ENCODE peak calls at places on chromosomes 3 and 15, in ten cellular contexts. R, H, M, U, L, V, Q, E, B and S are unnamed samples.

GRCh38 chr15:60392601-60392985 is 5.2 kb downstream of the ANXA2 start:
- DNase-seq in R (no peak), H (peak), M (no peak), U (peak), L (no peak), V (peak), Q (no peak), E (peak), B (no peak), S (no peak)

GRCh38 chr15:71752085-71752484 is 58.3 kb upstream of the NR2E3 start:
- DNase-seq in R (no peak), H (no peak), M (no peak), U (no peak), L (no peak), V (no peak), Q (no peak), E (no peak), B (no peak), S (no peak)

GRCh38 chr3:20574746-20575145 is 388.7 kb upstream of the SGO1 start:
- DNase-seq in R (no peak), H (peak), M (no peak), U (no peak), L (no peak), V (peak), Q (no peak), E (peak), B (no peak), S (no peak)

GRCh38 chr3:25713316-25713967 is 48.7 kb upstream of the TOP2B start:
- DNase-seq in R (no peak), H (peak), M (no peak), U (no peak), L (no peak), V (no peak), Q (no peak), E (no peak), B (no peak), S (no peak)

GRCh38 chr3:133673746-133674145 is 12.0 kb upstream of the TOPBP1 start:
- DNase-seq in R (no peak), H (no peak), M (no peak), U (no peak), L (no peak), V (no peak), Q (no peak), E (no peak), B (no peak), S (no peak)

GRCh38 chr3:26505399-26505798 is 117.2 kb upstream of the LRRC3B start:
- DNase-seq in R (no peak), H (no peak), M (no peak), U (no peak), L (no peak), V (no peak), Q (no peak), E (no peak), B (no peak), S (no peak)

GRCh38 chr3:191985691-191986090 is 524.7 kb downstream of the PYDC2 start:
- DNase-seq in R (no peak), H (peak), M (no peak), U (no peak), L (no peak), V (no peak), Q (no peak), E (no peak), B (no peak), S (no peak)

GRCh38 chr3:188685789-188686188 is 486.0 kb upstream of the TPRG1 start:
- DNase-seq in R (no peak), H (peak), M (no peak), U (no peak), L (no peak), V (no peak), Q (no peak), E (no peak), B (no peak), S (no peak)

GRCh38 chr15:36601497-36601932 is 22.1 kb downstream of the CDIN1 start:
- DNase-seq in R (peak), H (peak), M (no peak), U (no peak), L (no peak), V (peak), Q (no peak), E (peak), B (no peak), S (no peak)

GRCh38 chr15:40435331-40436089 is 5.2 kb upstream of the BAHD1 start:
- DNase-seq in R (no peak), H (no peak), M (no peak), U (no peak), L (no peak), V (no peak), Q (no peak), E (no peak), B (no peak), S (no peak)

GRCh38 chr3:188817103-188817919 is 354.5 kb upstream of the TPRG1 start:
- DNase-seq in R (peak), H (peak), M (no peak), U (no peak), L (no peak), V (no peak), Q (no peak), E (no peak), B (no peak), S (no peak)

GRCh38 chr3:162390891-162391290 is 894.3 kb downstream of the OTOL1 start:
- DNase-seq in R (no peak), H (peak), M (peak), U (peak), L (no peak), V (peak), Q (no peak), E (peak), B (no peak), S (no peak)

GRCh38 chr15:40055576-40056293 is 16.8 kb upstream of the SRP14 start:
- DNase-seq in R (peak), H (peak), M (no peak), U (no peak), L (no peak), V (no peak), Q (no peak), E (no peak), B (peak), S (no peak)

GRCh38 chr15:73380661-73381060 is 11.9 kb upstream of the HCN4 start:
- DNase-seq in R (no peak), H (no peak), M (no peak), U (no peak), L (no peak), V (no peak), Q (no peak), E (no peak), B (no peak), S (no peak)

GRCh38 chr15:101048191-101049011 is 129.2 kb downstream of the LRRK1 start:
- DNase-seq in R (no peak), H (no peak), M (no peak), U (no peak), L (peak), V (no peak), Q (no peak), E (no peak), B (peak), S (no peak)

GRCh38 chr3:122572940-122573412 is 4.5 kb upstream of the PARP15 start:
- DNase-seq in R (no peak), H (peak), M (peak), U (peak), L (peak), V (peak), Q (peak), E (no peak), B (peak), S (peak)

GRCh38 chr15:85112997-85113396 is 131.3 kb downstream of the PDE8A start:
- DNase-seq in R (no peak), H (no peak), M (no peak), U (no peak), L (no peak), V (no peak), Q (no peak), E (no peak), B (no peak), S (no peak)

GRCh38 chr3:7504886-7505775 is 644.2 kb downstream of the GRM7 start:
- DNase-seq in R (no peak), H (peak), M (no peak), U (peak), L (no peak), V (no peak), Q (no peak), E (peak), B (no peak), S (no peak)

GRCh38 chr15:101398247-101398646 is 91.3 kb downstream of the PCSK6 start:
- DNase-seq in R (no peak), H (no peak), M (no peak), U (no peak), L (no peak), V (no peak), Q (no peak), E (no peak), B (no peak), S (no peak)

GRCh38 chr3:134799393-134799792 is 4.3 kb downstream of the EPHB1 start:
- DNase-seq in R (no peak), H (no peak), M (no peak), U (no peak), L (no peak), V (peak), Q (no peak), E (no peak), B (no peak), S (no peak)

GRCh38 chr3:8903191-8903590 is 60.1 kb downstream of the RAD18 start:
- DNase-seq in R (no peak), H (no peak), M (no peak), U (no peak), L (no peak), V (peak), Q (no peak), E (no peak), B (no peak), S (no peak)

GRCh38 chr3:108602935-108603294 is 13.4 kb downstream of the DZIP3 start:
- DNase-seq in R (no peak), H (no peak), M (no peak), U (no peak), L (no peak), V (no peak), Q (no peak), E (no peak), B (no peak), S (no peak)

GRCh38 chr15:41022487-41023090 is 69.3 kb downstream of the CHAC1 start:
- DNase-seq in R (peak), H (peak), M (no peak), U (peak), L (peak), V (peak), Q (no peak), E (peak), B (peak), S (no peak)

GRCh38 chr3:35081902-35082301 is 557.4 kb upstream of the ARPP21 start:
- DNase-seq in R (no peak), H (no peak), M (no peak), U (no peak), L (no peak), V (no peak), Q (no peak), E (no peak), B (no peak), S (no peak)

GRCh38 chr15:20345401-20345958 is 196.1 kb downstream of the GOLGA6L6 start:
- DNase-seq in R (no peak), H (no peak), M (no peak), U (peak), L (no peak), V (no peak), Q (no peak), E (no peak), B (no peak), S (no peak)

GRCh38 chr15:20344601-20345400 is 196.8 kb downstream of the GOLGA6L6 start:
- DNase-seq in R (no peak), H (no peak), M (no peak), U (peak), L (no peak), V (no peak), Q (peak), E (no peak), B (no peak), S (no peak)

GRCh38 chr15:20340931-20341661 is 200.5 kb downstream of the GOLGA6L6 start:
- DNase-seq in R (peak), H (peak), M (no peak), U (peak), L (no peak), V (no peak), Q (peak), E (peak), B (peak), S (peak)

GRCh38 chr15:20340331-20340811 is 201.2 kb downstream of the GOLGA6L6 start:
- DNase-seq in R (peak), H (peak), M (no peak), U (peak), L (no peak), V (peak), Q (peak), E (peak), B (peak), S (peak)

DNA sequence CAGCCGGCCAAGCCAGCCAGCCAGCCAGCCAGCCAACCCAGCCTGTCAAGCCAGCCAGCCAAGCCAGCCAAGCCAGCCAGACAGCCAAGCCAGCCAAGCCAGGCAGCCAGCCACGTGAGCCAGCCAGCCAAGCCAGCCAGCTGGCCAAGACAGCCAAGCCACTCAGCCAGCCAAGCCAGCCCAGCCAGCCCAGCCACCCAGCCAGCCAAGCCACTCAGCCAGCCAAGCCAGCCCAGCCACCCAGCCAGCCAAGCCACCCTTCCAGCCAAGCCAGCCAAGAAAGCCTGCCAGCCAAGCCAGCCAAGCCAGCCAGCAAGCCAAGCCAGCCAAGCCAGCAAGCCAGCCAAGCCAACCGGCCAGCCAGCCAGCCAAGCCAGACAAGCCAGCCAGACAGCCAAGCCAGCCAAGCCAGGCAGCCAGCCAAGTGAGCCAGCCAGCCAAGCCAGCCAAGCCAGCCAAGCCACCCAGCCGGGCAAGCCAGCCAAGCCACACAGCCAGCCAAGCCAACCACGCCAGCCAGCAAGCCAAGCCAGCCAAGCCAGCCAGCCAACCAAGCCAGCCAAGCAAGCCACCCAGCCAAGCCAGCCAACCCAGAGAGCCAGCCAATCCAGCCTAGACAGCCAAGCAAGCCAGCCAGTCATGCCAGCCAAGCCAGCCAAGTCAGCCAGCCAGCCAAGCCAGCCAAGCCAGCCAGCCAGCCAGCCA is 199.5 kb downstream of the GOLGA6L6 start:
- DNase-seq in R (peak), H (peak), M (no peak), U (peak), L (no peak), V (no peak), Q (peak), E (peak), B (peak), S (peak)
- TF ChIP-seq CTCF in R (no peak), H (no peak), M (no peak), U (no peak), L (no peak), V (no peak), Q (no peak), E (no peak), B (no peak), S (no peak)

GRCh38 chr3:87132801-87133200 is 94.3 kb upstream of the CHMP2B start:
- DNase-seq in R (no peak), H (no peak), M (peak), U (no peak), L (no peak), V (no peak), Q (no peak), E (no peak), B (no peak), S (no peak)

GRCh38 chr3:87127286-87127685 is 99.8 kb upstream of the CHMP2B start:
- DNase-seq in R (no peak), H (no peak), M (peak), U (no peak), L (no peak), V (no peak), Q (no peak), E (no peak), B (no peak), S (no peak)

GRCh38 chr3:87126321-87126720 is 100.8 kb upstream of the CHMP2B start:
- DNase-seq in R (no peak), H (no peak), M (no peak), U (no peak), L (no peak), V (no peak), Q (no peak), E (no peak), B (no peak), S (no peak)

GRCh38 chr3:87125116-87125515 is 102.0 kb upstream of the CHMP2B start:
- DNase-seq in R (no peak), H (no peak), M (no peak), U (no peak), L (no peak), V (no peak), Q (no peak), E (no peak), B (no peak), S (no peak)

GRCh38 chr3:87128006-87128405 is 99.1 kb upstream of the CHMP2B start:
- DNase-seq in R (no peak), H (peak), M (no peak), U (no peak), L (no peak), V (no peak), Q (no peak), E (no peak), B (no peak), S (no peak)
- TF ChIP-seq CTCF in R (no peak), H (no peak), M (no peak), U (no peak), L (no peak), V (no peak), Q (no peak), E (no peak), B (no peak), S (no peak)

GRCh38 chr15:25869696-25870095 is 6.6 kb upstream of the ATP10A start:
- DNase-seq in R (no peak), H (no peak), M (no peak), U (no peak), L (no peak), V (no peak), Q (no peak), E (no peak), B (no peak), S (no peak)
- TF ChIP-seq CTCF in R (no peak), H (no peak), M (no peak), U (no peak), L (no peak), V (no peak), Q (no peak), E (no peak), B (no peak), S (no peak)

DNA sequence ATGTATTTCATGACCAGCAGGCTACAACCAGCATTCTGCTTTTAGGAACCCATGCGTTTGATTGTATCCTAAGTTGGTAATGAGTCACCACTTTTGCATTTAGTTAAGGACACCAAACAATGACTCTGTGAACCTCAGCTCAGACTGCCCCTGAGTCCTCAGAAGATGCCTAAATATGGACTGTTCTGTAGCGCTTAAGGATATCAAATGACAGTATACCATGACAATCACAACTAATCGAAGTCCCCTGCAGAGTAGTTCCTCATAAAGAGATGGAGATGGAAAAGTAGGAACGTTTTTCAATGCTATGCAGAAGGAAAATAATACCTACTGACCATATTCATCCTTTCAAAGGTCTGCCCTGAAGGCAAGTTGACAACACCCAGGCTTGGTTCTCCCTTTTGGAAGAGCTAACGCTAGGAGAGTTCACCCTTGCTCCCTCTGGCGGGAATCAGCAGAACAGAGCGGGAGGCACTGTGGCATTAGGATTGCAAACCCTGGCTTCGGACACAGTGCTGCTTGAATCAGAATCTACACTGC is 508.6 kb downstream of the FHIT start:
- DNase-seq in R (peak), H (peak), M (peak), U (peak), L (no peak), V (peak), Q (no peak), E (peak), B (no peak), S (no peak)
- TF ChIP-seq CTCF in R (peak), H (no peak), M (peak), U (no peak), L (no peak), V (peak), Q (no peak), E (peak), B (no peak), S (no peak)

GRCh38 chr3:55751730-55752129 is 264.6 kb upstream of the WNT5A start:
- DNase-seq in R (no peak), H (no peak), M (no peak), U (no peak), L (no peak), V (peak), Q (no peak), E (no peak), B (no peak), S (no peak)

GRCh38 chr3:55752911-55753310 is 265.8 kb upstream of the WNT5A start:
- DNase-seq in R (no peak), H (no peak), M (no peak), U (no peak), L (no peak), V (no peak), Q (no peak), E (no peak), B (no peak), S (no peak)

DNA sequence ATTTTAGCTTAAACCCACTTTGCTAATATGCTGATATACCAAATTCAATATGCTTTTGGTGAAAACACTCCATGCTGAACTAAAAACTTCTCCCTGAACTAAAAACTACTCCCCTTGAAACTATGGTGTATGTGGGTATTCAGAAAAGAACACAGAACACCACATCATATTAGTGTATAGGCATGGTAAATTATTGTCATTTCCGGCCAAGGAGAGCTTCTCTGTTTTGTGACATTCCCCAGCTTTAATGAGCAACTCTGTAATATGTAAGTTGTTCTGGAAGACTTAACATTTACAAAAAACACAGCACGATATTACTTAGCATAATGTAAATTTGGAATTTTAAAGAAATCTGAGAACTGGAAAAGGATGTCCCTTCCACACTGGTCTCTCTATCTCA is 269.9 kb upstream of the WNT5A start:
- DNase-seq in R (no peak), H (no peak), M (no peak), U (no peak), L (no peak), V (no peak), Q (no peak), E (no peak), B (no peak), S (no peak)
- TF ChIP-seq CTCF in R (no peak), H (no peak), M (no peak), U (no peak), L (no peak), V (no peak), Q (no peak), E (no peak), B (no peak), S (no peak)

GRCh38 chr3:101171797-101172196 is 148.6 kb downstream of the IMPG2 start:
- DNase-seq in R (no peak), H (no peak), M (no peak), U (no peak), L (no peak), V (no peak), Q (no peak), E (no peak), B (no peak), S (no peak)

GRCh38 chr3:101170047-101170771 is 150.2 kb downstream of the IMPG2 start:
- DNase-seq in R (no peak), H (no peak), M (no peak), U (no peak), L (no peak), V (peak), Q (no peak), E (peak), B (no peak), S (no peak)

GRCh38 chr3:101167341-101167740 is 153.0 kb downstream of the IMPG2 start:
- DNase-seq in R (no peak), H (no peak), M (no peak), U (no peak), L (no peak), V (no peak), Q (no peak), E (no peak), B (no peak), S (no peak)

GRCh38 chr3:101170806-101171558 is 149.4 kb downstream of the IMPG2 start:
- DNase-seq in R (no peak), H (no peak), M (no peak), U (no peak), L (no peak), V (no peak), Q (no peak), E (no peak), B (no peak), S (no peak)

GRCh38 chr3:101169516-101169915 is 150.9 kb downstream of the IMPG2 start:
- DNase-seq in R (no peak), H (no peak), M (no peak), U (no peak), L (no peak), V (no peak), Q (no peak), E (no peak), B (no peak), S (no peak)
- TF ChIP-seq CTCF in R (no peak), H (no peak), M (no peak), U (no peak), L (no peak), V (no peak), Q (no peak), E (no peak), B (no peak), S (no peak)